ENCODE peak calls at places on chromosomes 11 and 22, in four cellular contexts. O is GM23248, Z is IMR-90, L is A549. I is an unnamed sample.

GRCh38 chr22:31647516-31647915 is 14.5 kb downstream of the PISD start:
- DNase-seq in O (peak), Z (peak), L (no peak), I (peak)

GRCh38 chr11:18455686-18456372 is at the start of gene LDHAL6A:
- DNase-seq in O (no peak), Z (no peak), L (no peak), I (no peak)

GRCh38 chr11:43866520-43866919 is 14.1 kb upstream of the ALKBH3 start:
- DNase-seq in O (peak), Z (peak), L (no peak), I (no peak)

GRCh38 chr22:20571531-20572007 is 64.2 kb downstream of the MED15 start:
- DNase-seq in O (peak), Z (no peak), L (peak), I (peak)

GRCh38 chr11:62497132-62497915 is 49.3 kb downstream of the AHNAK start:
- DNase-seq in O (peak), Z (peak), L (peak), I (peak)

GRCh38 chr22:24146190-24146616 is 35.1 kb upstream of the SUSD2 start:
- DNase-seq in O (peak), Z (peak), L (peak), I (peak)

GRCh38 chr11:8826145-8826786 is 84.7 kb upstream of the AKIP1 start:
- DNase-seq in O (peak), Z (peak), L (no peak), I (peak)

GRCh38 chr22:43707650-43708049 is 104.5 kb downstream of the EFCAB6 start:
- DNase-seq in O (peak), Z (no peak), L (no peak), I (no peak)

GRCh38 chr11:10004526-10005113 is 289.4 kb downstream of the SBF2 start:
- DNase-seq in O (peak), Z (no peak), L (no peak), I (peak)

GRCh38 chr11:68330700-68331337 is 18.4 kb downstream of the LRP5 start:
- DNase-seq in O (no peak), Z (no peak), L (no peak), I (no peak)

GRCh38 chr22:19824197-19825015 is 30.3 kb downstream of the GNB1L start:
- DNase-seq in O (no peak), Z (no peak), L (no peak), I (no peak)

GRCh38 chr11:69509846-69510390 is 28.5 kb downstream of the LINC01488 start:
- DNase-seq in O (no peak), Z (no peak), L (no peak), I (no peak)

GRCh38 chr11:76208829-76209670 is 2.7 kb upstream of the WNT11 start:
- DNase-seq in O (peak), Z (peak), L (peak), I (peak)

GRCh38 chr11:13009476-13009920 is 382 bp downstream of the RASSF10 start:
- DNase-seq in O (peak), Z (no peak), L (no peak), I (no peak)

GRCh38 chr11:65434057-65434666 is 11.6 kb downstream of the NEAT1 start:
- DNase-seq in O (peak), Z (peak), L (no peak), I (peak)

DNA sequence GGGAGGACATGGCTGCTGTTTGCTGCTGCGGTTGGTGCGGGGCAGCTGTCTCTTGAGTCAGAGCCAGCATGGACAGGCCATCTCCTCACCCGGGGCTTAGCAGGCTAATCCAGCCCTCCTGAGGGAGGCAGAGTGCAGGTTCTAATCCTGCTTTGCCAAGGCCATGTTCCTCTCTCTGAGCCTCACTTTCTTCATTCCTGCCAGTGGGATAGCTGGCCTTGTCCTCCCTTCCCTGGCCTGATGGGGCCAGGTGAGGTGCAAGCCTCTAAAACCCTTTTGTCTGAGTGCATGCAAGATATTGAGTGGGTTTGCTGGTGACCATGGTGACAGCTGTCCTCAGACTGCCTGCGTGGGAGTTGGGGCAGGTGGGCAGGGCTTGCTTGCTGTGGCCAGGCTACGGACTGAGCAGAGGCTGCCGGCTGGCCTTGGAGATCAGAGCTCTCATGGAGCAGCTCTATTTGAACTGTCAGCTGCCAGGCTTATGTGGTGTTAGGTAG is 3.6 kb downstream of the USP35 start:
- DNase-seq in O (peak), Z (no peak), L (no peak), I (no peak)
- H3K4me2 ChIP-seq in O (no peak), Z (no peak), L (no peak), I (peak)

GRCh38 chr11:2213890-2214526 is 42.4 kb upstream of the TH start:
- DNase-seq in O (no peak), Z (no peak), L (no peak), I (no peak)
- H3K4me2 ChIP-seq in O (no peak), Z (no peak), L (no peak), I (no peak)

GRCh38 chr11:66856496-66857233 is at the start of gene LRFN4:
- DNase-seq in O (peak), Z (no peak), L (peak), I (no peak)

GRCh38 chr11:66854231-66854661 is 2.6 kb upstream of the LRFN4 start:
- DNase-seq in O (no peak), Z (no peak), L (no peak), I (no peak)

GRCh38 chr11:66853242-66854229 is 3.3 kb upstream of the LRFN4 start:
- DNase-seq in O (no peak), Z (no peak), L (no peak), I (no peak)

GRCh38 chr11:66855574-66856495 is 1.0 kb upstream of the LRFN4 start:
- DNase-seq in O (peak), Z (peak), L (peak), I (peak)

DNA sequence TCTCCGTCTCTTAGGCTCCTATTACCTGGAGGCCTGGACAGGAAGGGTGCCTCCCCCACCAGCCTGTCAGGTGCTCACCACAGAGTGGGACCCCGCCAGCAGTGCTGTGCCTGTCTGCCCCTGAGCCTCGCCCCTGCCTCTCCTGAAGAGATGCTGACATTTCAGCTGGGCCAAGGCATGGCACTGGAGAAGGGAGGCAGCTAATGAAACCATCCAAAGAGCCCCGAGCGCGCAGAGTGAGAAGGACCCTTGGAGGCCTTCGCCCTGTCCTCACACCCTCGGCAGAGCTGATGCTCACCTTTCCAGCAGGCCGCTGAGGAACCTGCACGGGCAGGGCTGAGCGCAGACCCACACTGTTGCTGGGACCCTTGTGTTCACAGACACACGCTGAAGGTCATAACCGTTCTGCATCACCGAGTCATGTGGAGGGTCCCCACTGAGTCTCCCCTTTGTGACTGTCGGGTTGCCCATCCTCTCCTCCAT is 2.1 kb upstream of the LRFN4 start:
- DNase-seq in O (no peak), Z (no peak), L (no peak), I (no peak)
- H3K4me2 ChIP-seq in O (no peak), Z (no peak), L (no peak), I (no peak)

GRCh38 chr11:125299061-125299616 is 134.6 kb downstream of the PKNOX2 start:
- DNase-seq in O (no peak), Z (no peak), L (no peak), I (no peak)

GRCh38 chr11:125301301-125301700 is 136.8 kb downstream of the PKNOX2 start:
- DNase-seq in O (no peak), Z (no peak), L (no peak), I (no peak)

GRCh38 chr11:125297346-125297910 is 132.9 kb downstream of the PKNOX2 start:
- DNase-seq in O (no peak), Z (no peak), L (no peak), I (no peak)

GRCh38 chr11:125300791-125301218 is 136.3 kb downstream of the PKNOX2 start:
- DNase-seq in O (peak), Z (peak), L (peak), I (peak)

DNA sequence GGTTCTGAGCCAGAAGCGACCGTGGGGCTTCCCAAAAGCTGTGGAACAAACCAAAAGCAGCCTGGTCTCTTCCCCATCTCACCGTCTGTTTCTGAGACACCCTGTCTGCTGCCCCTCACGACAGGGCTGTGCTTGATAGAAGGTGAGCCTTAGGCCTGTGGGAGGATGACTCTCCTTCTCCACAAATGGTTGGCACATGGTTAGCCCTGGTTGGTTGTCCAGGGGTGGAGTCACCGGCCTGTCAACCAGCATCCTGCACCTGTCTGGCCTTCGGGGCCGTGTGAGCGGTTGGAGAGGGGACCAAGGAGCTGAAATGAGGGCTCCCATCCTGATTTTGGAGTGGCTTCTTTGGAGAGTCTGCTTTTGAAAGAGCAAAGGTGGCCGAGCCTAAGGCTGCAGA is 135.3 kb downstream of the PKNOX2 start:
- DNase-seq in O (no peak), Z (no peak), L (no peak), I (no peak)
- H3K4me2 ChIP-seq in O (no peak), Z (no peak), L (no peak), I (no peak)

I was measured in fibroblast of lung.